ENCODE peak calls at places on chromosomes 13 and 19, in six cellular contexts. A is tibial nerve, Y is DND-41, R is right cardiac atrium, E is tibial artery, U is thyroid gland. G is an unnamed sample.

GRCh38 chr13:63636231-63636993 is 2220.8 kb upstream of the PCDH20 start:
- DNase-seq in R (no peak), E (no peak), A (no peak), Y (peak; percentile 7), U (no peak), G (no peak)

GRCh38 chr13:85985791-85986190 is 186.6 kb upstream of the SLITRK6 start:
- DNase-seq in Y (no peak), E (no peak), U (no peak), A (no peak), R (no peak), G (no peak)

GRCh38 chr19:40398417-40399056 is 8.6 kb upstream of the HIPK4 start:
- DNase-seq in E (no peak), U (peak; percentile 71), R (peak; percentile 54), A (no peak), Y (no peak), G (peak; percentile 32)

GRCh38 chr13:105972306-105972721 is 563.1 kb downstream of the EFNB2 start:
- DNase-seq in Y (no peak), E (no peak), U (no peak), R (no peak), A (no peak), G (no peak)

GRCh38 chr13:23656637-23657036 is 86.4 kb downstream of the TNFRSF19 start:
- DNase-seq in E (no peak), Y (no peak), R (no peak), A (no peak), U (no peak), G (no peak)

GRCh38 chr19:55376381-55376933 is at the start of gene TMEM190:
- DNase-seq in U (no peak), Y (no peak), A (no peak), E (no peak), R (no peak), G (no peak)

GRCh38 chr19:11191273-11191755 is 6.0 kb downstream of the KANK2 start:
- DNase-seq in A (peak; percentile 53), R (peak; percentile 92), E (peak; percentile 81), U (peak; percentile 42), Y (no peak), G (no peak)

GRCh38 chr19:31548941-31549340 is 199.7 kb upstream of the TSHZ3 start:
- DNase-seq in R (peak; percentile 27), U (peak; percentile 41), A (no peak), Y (peak; percentile 20), E (no peak), G (no peak)

GRCh38 chr19:49808762-49809154 is 4.3 kb downstream of the FUZ start:
- DNase-seq in A (peak; percentile 96), U (peak; percentile 95), R (peak; percentile 96), E (peak; percentile 95), Y (peak; percentile 49), G (peak; percentile 86)

GRCh38 chr13:72062566-72062965 is 195.6 kb upstream of the DACH1 start:
- DNase-seq in R (peak; percentile 6), E (no peak), U (no peak), A (no peak), Y (no peak), G (no peak)

DNA sequence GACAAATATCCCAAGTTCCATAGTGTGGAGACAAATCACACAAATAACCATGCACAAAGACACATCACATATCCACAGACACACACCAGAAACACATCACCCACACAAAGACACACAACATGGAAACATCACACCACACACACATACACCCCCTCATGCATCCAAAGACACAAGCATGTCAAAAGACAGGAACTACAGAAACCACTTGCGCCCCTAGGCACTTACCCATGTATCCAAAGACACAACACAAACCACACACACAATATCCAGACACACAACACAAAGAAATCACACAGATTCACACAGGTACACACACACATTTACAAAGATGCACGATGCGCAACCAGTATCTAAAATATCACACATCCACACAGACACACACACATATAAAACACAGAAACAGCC is 901 bp downstream of the DPF1 start:
- DNase-seq in E (no peak), A (no peak), Y (no peak), U (no peak), R (no peak), G (no peak)
- H3K4me3 ChIP-seq in E (no peak overlapping the region), A (no peak overlapping the region), Y (no peak overlapping the region), U (no peak overlapping the region), R (no peak overlapping the region), G (no peak overlapping the region)

GRCh38 chr19:47123406-47123805 is 7.2 kb upstream of the SAE1 start:
- DNase-seq in Y (no peak), A (no peak), E (no peak), U (no peak), R (no peak), G (no peak)

GRCh38 chr19:47120461-47120860 is 6.9 kb upstream of the ZC3H4 start:
- DNase-seq in R (no peak), U (no peak), Y (no peak), A (no peak), E (no peak), G (no peak)

GRCh38 chr19:47125669-47125938 is 5.0 kb upstream of the SAE1 start:
- DNase-seq in R (no peak), E (no peak), Y (no peak), U (no peak), A (no peak), G (no peak)

GRCh38 chr19:47124937-47125668 is 5.5 kb upstream of the SAE1 start:
- DNase-seq in Y (peak; percentile 42), R (no peak), E (no peak), U (no peak), A (no peak), G (no peak)

DNA sequence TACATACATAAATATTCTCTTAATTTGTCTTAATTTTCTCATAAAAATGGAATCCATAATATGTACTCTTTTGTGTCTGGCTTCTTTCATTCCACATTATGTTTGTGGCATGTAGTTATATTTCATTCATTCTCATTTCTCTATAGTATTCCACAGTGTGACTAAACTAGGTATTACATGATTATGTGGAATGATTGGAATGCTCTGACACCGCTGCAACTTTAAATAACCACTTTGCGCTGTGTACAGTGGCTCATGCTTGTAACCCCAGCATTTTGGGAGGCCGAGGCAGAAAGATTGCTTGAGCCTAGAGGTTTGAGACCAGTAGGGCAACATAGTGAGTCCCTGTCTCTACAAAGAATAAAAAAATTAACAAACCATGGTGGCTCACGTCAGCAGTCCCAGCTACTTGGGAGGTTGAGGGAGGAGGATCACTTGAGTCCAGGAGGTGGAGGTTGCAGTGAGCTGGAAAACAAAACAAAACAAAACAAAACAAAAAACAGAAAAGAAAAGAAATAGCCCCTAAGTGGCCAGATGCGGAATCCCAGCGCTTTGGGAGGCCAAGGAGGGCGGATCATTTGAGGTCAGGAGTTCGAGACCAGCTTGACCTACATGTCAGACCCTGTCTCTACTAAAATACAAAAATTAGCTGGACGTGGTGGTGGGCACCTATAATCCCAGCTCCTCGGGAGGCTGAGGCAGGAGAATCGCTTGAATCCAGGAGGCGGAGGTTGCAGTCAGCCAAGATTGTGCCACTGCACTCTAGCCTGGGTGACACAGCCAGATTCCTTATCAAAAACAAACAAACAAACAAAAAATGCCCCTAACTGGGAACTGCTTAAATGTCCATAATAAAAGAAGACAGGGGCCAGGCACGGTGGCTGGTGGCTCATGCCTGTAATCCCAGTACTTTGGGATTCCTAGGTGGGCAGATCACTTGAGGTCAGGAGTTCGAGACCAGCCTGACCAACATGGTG is 8.0 kb upstream of the SAE1 start:
- DNase-seq in U (no peak), A (no peak), Y (no peak), R (no peak), E (no peak), G (no peak)
- H3K4me1 ChIP-seq in U (peaks cover 3% of the 10 kb centered on the region), A (peaks cover 7% of the 10 kb centered on the region), Y (no peaks in the 10 kb centered on the region), R (no peaks in the 10 kb centered on the region), E (no peaks in the 10 kb centered on the region), G (no peaks in the 10 kb centered on the region)

GRCh38 chr13:98496239-98496668 is 80.7 kb downstream of the STK24 start:
- DNase-seq in R (peak; percentile 60), Y (no peak), A (peak; percentile 69), E (peak; percentile 86), U (no peak), G (no peak)
- H3K4me3 ChIP-seq in R (no peak overlapping the region), Y (no peak overlapping the region), A (peak overlapping the region; percentile 9), E (no peak overlapping the region), U (no peak overlapping the region), G (no peak overlapping the region)

DNA sequence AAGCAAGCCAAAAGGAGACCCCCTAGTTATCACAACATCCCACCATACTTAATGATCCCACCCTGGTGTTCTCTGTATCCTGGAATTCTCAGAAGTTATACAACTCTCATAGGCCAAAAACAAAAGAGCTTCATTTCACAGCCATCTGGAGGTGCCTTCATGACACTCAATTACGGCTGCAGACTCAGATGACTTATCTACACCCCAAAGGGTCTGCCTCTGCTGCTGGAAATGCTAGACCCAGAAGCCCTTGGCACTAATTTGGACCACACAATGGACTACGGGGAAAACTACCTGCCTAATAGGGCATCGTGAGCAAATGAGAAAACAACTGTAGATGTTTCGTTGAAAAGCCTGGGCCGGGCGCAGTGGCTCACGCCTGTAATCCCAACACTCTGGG is 40.2 kb downstream of the BRD4 start:
- DNase-seq in R (no peak), U (no peak), A (no peak), E (no peak), Y (no peak), G (no peak)
- H3K4me1 ChIP-seq in R (peaks cover 49% of the 10 kb centered on the region), U (peaks cover 89% of the 10 kb centered on the region), A (peaks cover 100% of the 10 kb centered on the region), E (peaks cover 5% of the 10 kb centered on the region), Y (peaks cover 84% of the 10 kb centered on the region), G (peaks cover 94% of the 10 kb centered on the region)

GRCh38 chr19:13598098-13598497 is 91.8 kb upstream of the CACNA1A start:
- DNase-seq in U (no peak), Y (no peak), E (no peak), R (no peak), A (no peak), G (no peak)
- H3K4me3 ChIP-seq in U (no peak overlapping the region), Y (no peak overlapping the region), E (no peak overlapping the region), R (no peak overlapping the region), A (no peak overlapping the region), G (no peak overlapping the region)

GRCh38 chr19:3680939-3681338 is 19.3 kb downstream of the PIP5K1C start:
- DNase-seq in A (no peak), U (no peak), R (no peak), Y (no peak), E (no peak), G (no peak)

GRCh38 chr19:3683866-3684816 is 16.1 kb downstream of the PIP5K1C start:
- DNase-seq in U (no peak), Y (no peak), R (no peak), E (no peak), A (no peak), G (no peak)

GRCh38 chr19:3683405-3683865 is 16.8 kb downstream of the PIP5K1C start:
- DNase-seq in A (no peak), Y (no peak), E (no peak), R (peak; percentile 55), U (peak; percentile 16), G (no peak)

GRCh38 chr19:3682286-3682685 is 18.0 kb downstream of the PIP5K1C start:
- DNase-seq in R (no peak), A (no peak), Y (no peak), U (no peak), E (no peak), G (no peak)

DNA sequence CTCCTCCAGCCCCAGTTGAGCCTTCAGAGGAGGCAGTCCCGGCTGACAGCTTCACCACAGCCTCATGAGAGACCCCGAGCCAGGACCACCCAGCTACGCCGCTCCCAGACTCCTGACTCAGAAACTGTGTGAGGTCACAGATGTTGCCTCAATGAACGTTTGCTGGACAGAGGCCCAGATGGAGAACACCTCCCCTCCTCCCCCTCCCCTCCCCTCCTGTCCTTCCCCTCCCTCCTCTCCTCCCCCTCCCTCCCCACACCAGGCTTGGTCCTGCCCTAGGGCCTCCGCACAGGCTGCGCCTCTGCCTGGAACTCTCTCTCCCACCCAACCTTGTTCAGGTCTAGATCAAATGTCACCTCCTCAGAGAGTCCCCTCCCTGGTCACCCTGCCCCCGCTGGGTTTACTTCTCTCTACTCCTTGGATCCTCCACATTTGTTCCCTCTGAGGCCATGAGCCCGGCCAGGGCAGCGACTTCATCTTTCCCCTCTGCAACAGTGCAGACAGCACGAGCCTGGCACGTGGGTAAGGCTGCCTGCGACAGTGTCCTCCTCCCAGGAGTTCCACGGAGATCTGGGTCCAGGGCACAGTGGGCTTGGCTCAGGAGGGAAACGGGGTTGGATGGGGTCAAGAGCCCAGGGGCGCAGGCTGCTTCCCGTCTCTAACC is 17.4 kb downstream of the PIP5K1C start:
- DNase-seq in R (peak; percentile 54), E (no peak), Y (no peak), U (no peak), A (no peak), G (peak; percentile 6)
- H3K4me1 ChIP-seq in R (peaks cover 3% of the 10 kb centered on the region), E (no peaks in the 10 kb centered on the region), Y (no peaks in the 10 kb centered on the region), U (peaks cover 12% of the 10 kb centered on the region), A (peaks cover 25% of the 10 kb centered on the region), G (peaks cover 16% of the 10 kb centered on the region)

G was measured in CD8-positive, alpha-beta T cell.